ENCODE peak calls at places on chromosome 14, in nine cellular contexts. G is sciatic nerve; N is endothelial cell; E is NCI-H146; S is NCI-H1092 treated with DMSO at 0.1 percent for 48 hours; Z is transverse colon; V is left colon; A is stimulated activated CD4-positive, alpha-beta T cell treated with anti-CD3 and anti-CD28 coated beads, TNF-alpha, amount 100 ng/mL, for 1 hour; X is C1 segment of cervical spinal cord. I is an unnamed sample.
A peak's percentile ranks its signal among the peaks of the same experiment; 100 is the strongest.

GRCh38 chr14:76710093-76711010 is 50.9 kb upstream of the VASH1 start:
- DNase-seq in A (no peak), E (peak; percentile 28), Z (no peak), S (peak; percentile 65), N (peak; percentile 26), V (peak; percentile 16), G (no peak), X (no peak), I (peak; percentile 51)

GRCh38 chr14:73739899-73740685 is 25.9 kb upstream of the PNMA1 start:
- DNase-seq in V (no peak), E (no peak), A (no peak), S (no peak), N (no peak), X (no peak), Z (no peak), G (no peak), I (no peak)

GRCh38 chr14:52015411-52016030 is 26.2 kb downstream of the RTRAF start:
- DNase-seq in X (peak; percentile 31), E (peak; percentile 13), A (no peak), N (peak; percentile 54), G (no peak), Z (no peak), S (peak; percentile 4), V (peak; percentile 31), I (peak; percentile 33)

GRCh38 chr14:69268763-69269162 is 8.8 kb downstream of the GALNT16 start:
- DNase-seq in Z (no peak), E (no peak), S (no peak), V (no peak), N (no peak), A (no peak), X (no peak), G (no peak), I (no peak)

GRCh38 chr14:87332001-87332400 is 661.0 kb downstream of the GALC start:
- DNase-seq in N (no peak), X (no peak), G (no peak), Z (no peak), A (no peak), E (no peak), S (no peak), V (no peak), I (no peak)

GRCh38 chr14:99258884-99259283 is 13.1 kb downstream of the BCL11B start:
- DNase-seq in S (no peak), N (no peak), X (no peak), A (no peak), Z (no peak), E (no peak), G (no peak), V (no peak), I (no peak)

GRCh38 chr14:67411820-67412421 is at the start of gene PLEK2:
- DNase-seq in A (peak; percentile 30), E (peak; percentile 84), S (no peak), V (peak; percentile 88), X (no peak), Z (peak; percentile 90), G (no peak), N (no peak), I (peak; percentile 40)

GRCh38 chr14:39766397-39767000 is 334.3 kb upstream of the FBXO33 start:
- DNase-seq in N (no peak), E (no peak), Z (no peak), V (no peak), X (no peak), A (no peak), S (no peak), G (no peak), I (no peak)

GRCh38 chr14:35121026-35121886 is 534 bp downstream of the PPP2R3C start:
- DNase-seq in Z (peak; percentile 22), S (no peak), X (no peak), G (no peak), N (no peak), V (peak; percentile 46), A (no peak), E (no peak), I (peak; percentile 24)

GRCh38 chr14:73287071-73287470 is 49.8 kb downstream of the PAPLN start:
- DNase-seq in Z (no peak), N (no peak), X (no peak), S (no peak), E (no peak), V (no peak), G (no peak), A (no peak), I (no peak)

GRCh38 chr14:69704319-69704718 is 62.6 kb upstream of the SRSF5 start:
- DNase-seq in Z (no peak), A (no peak), G (no peak), X (no peak), N (no peak), S (no peak), E (no peak), V (no peak), I (no peak)

GRCh38 chr14:85293820-85294219 is 236.1 kb upstream of the FLRT2 start:
- DNase-seq in A (no peak), Z (no peak), N (no peak), E (no peak), X (no peak), V (no peak), G (no peak), S (no peak), I (no peak)

GRCh38 chr14:76138758-76139723 is 12.7 kb upstream of the GPATCH2L start:
- DNase-seq in Z (no peak), X (no peak), E (peak; percentile 29), S (no peak), A (no peak), V (no peak), N (peak; percentile 41), G (no peak), I (no peak)

GRCh38 chr14:105034314-105035039 is 13.6 kb upstream of the CDCA4 start:
- DNase-seq in N (no peak), G (no peak), X (no peak), S (no peak), V (no peak), Z (no peak), A (no peak), E (no peak), I (no peak)

GRCh38 chr14:35556548-35556947 is 22.6 kb downstream of the INSM2 start:
- DNase-seq in Z (no peak), E (peak; percentile 85), G (no peak), V (no peak), A (no peak), N (no peak), S (peak; percentile 61), X (no peak), I (no peak)

GRCh38 chr14:70257526-70257925 is 68.8 kb upstream of the SLC8A3 start:
- DNase-seq in G (no peak), S (no peak), Z (peak; percentile 21), V (peak; percentile 16), A (no peak), E (peak; percentile 19), N (peak; percentile 28), X (no peak), I (peak; percentile 40)

GRCh38 chr14:64112859-64113258 is 181.3 kb downstream of the ESR2 start:
- DNase-seq in N (no peak), Z (peak; percentile 58), G (no peak), A (no peak), E (no peak), V (peak; percentile 52), X (no peak), S (no peak), I (no peak)

GRCh38 chr14:77120771-77121743 is 20.5 kb downstream of the ZDHHC22 start:
- DNase-seq in G (no peak), S (peak; percentile 87), A (peak; percentile 24), N (no peak), V (peak; percentile 52), E (no peak), X (peak; percentile 60), Z (peak; percentile 59), I (peak; percentile 65)

GRCh38 chr14:65959563-65960024 is 526.6 kb upstream of the CCDC196 start:
- DNase-seq in E (no peak), X (no peak), A (no peak), V (no peak), N (no peak), G (no peak), S (no peak), Z (no peak), I (no peak)

GRCh38 chr14:34262511-34262910 is 199.5 kb downstream of the SPTSSA start:
- DNase-seq in S (no peak), Z (no peak), V (no peak), A (no peak), N (no peak), X (no peak), G (no peak), E (peak; percentile 4), I (no peak)

GRCh38 chr14:24430143-24430681 is 458 bp downstream of the KHNYN start:
- DNase-seq in N (peak; percentile 64), E (peak; percentile 54), S (peak; percentile 56), Z (peak; percentile 82), V (peak; percentile 86), X (peak; percentile 87), A (no peak), G (peak; percentile 91), I (peak; percentile 65)